ENCODE peak calls at places on chromosomes 11 and 22, in four cellular contexts. J, A, L and M are unnamed samples.

GRCh38 chr11:97364047-97364446 is 974.2 kb downstream of the JRKL start:
- DNase-seq in L (no peak), A (no peak), J (no peak), M (no peak)

GRCh38 chr11:103582351-103582909 is 454.0 kb upstream of the DDI1 start:
- DNase-seq in L (no peak), A (no peak), J (no peak), M (no peak)

GRCh38 chr22:47605441-47605840 is 843.0 kb downstream of the TBC1D22A start:
- DNase-seq in L (no peak), J (no peak), A (no peak), M (no peak)

GRCh38 chr22:50705851-50706351 is 32.1 kb upstream of the ACR start:
- DNase-seq in L (no peak), A (no peak), J (no peak), M (no peak)

GRCh38 chr11:11946180-11946579 is 62.2 kb downstream of the DKK3 start:
- DNase-seq in L (no peak), J (no peak), A (no peak), M (no peak)

GRCh38 chr11:32088117-32088941 is 2.5 kb upstream of the RCN1 start:
- DNase-seq in A (no peak), L (peak; percentile 66), J (no peak), M (no peak)

GRCh38 chr11:111454561-111455192 is 57.5 kb downstream of the BTG4 start:
- DNase-seq in L (no peak), J (peak; percentile 79), A (peak; percentile 42), M (peak; percentile 81)

GRCh38 chr11:107631043-107631442 is 40.1 kb downstream of the ELMOD1 start:
- DNase-seq in L (no peak), J (no peak), A (no peak), M (no peak)

GRCh38 chr11:34869425-34869824 is 46.8 kb downstream of the APIP start:
- DNase-seq in L (no peak), J (peak; percentile 21), A (peak; percentile 18), M (peak; percentile 18)

GRCh38 chr11:130403301-130403804 is 25.1 kb downstream of the ADAMTS8 start:
- DNase-seq in J (no peak), A (no peak), L (no peak), M (no peak)

GRCh38 chr22:37259540-37260029 is 15.5 kb upstream of the RAC2 start:
- DNase-seq in L (no peak), J (peak; percentile 46), A (no peak), M (peak; percentile 62)

GRCh38 chr11:9896902-9897301 is 233.0 kb downstream of the SWAP70 start:
- DNase-seq in L (no peak), J (no peak), A (no peak), M (no peak)

GRCh38 chr11:109972939-109973338 is 120.3 kb upstream of the ZC3H12C start:
- DNase-seq in A (no peak), L (no peak), J (no peak), M (no peak)

GRCh38 chr11:3849297-3849874 is 6.1 kb upstream of the STIM1 start:
- DNase-seq in J (peak; percentile 42), A (peak; percentile 41), L (no peak), M (no peak)

GRCh38 chr11:6992026-6992425 is 28.1 kb downstream of the ZNF214 start:
- DNase-seq in L (no peak), A (no peak), J (no peak), M (no peak)

GRCh38 chr11:9461760-9462134 is 935 bp downstream of the ZNF143 start:
- DNase-seq in J (no peak), L (no peak), A (peak; percentile 12), M (no peak)

GRCh38 chr11:134994431-134994830 is 582.4 kb upstream of the B3GAT1 start:
- DNase-seq in J (no peak), A (no peak), L (no peak), M (no peak)

GRCh38 chr11:9151631-9152030 is 60.2 kb upstream of the SCUBE2 start:
- DNase-seq in J (no peak), L (no peak), A (no peak), M (no peak)

GRCh38 chr22:26322179-26322905 is 106.7 kb upstream of the ASPHD2 start:
- DNase-seq in J (no peak), A (no peak), L (no peak), M (no peak)

GRCh38 chr11:37108436-37109204 is 510.6 kb upstream of the RAG2 start:
- DNase-seq in L (no peak), A (no peak), J (no peak), M (no peak)

GRCh38 chr11:11567862-11568650 is 53.7 kb downstream of the GALNT18 start:
- DNase-seq in J (no peak), A (no peak), L (peak; percentile 25), M (no peak)

GRCh38 chr11:101470881-101471535 is 112.8 kb downstream of the TRPC6 start:
- DNase-seq in J (no peak), A (peak; percentile 25), L (no peak), M (no peak)

GRCh38 chr11:9527481-9528140 is 45.9 kb upstream of the WEE1 start:
- DNase-seq in L (no peak), A (no peak), J (no peak), M (no peak)

GRCh38 chr22:48238966-48239365 is 1476.5 kb downstream of the TBC1D22A start:
- DNase-seq in J (no peak), L (no peak), A (no peak), M (no peak)

GRCh38 chr11:35487532-35488078 is 37.8 kb downstream of the PAMR1 start:
- DNase-seq in L (no peak), A (peak; percentile 7), J (peak; percentile 32), M (peak; percentile 80)

GRCh38 chr11:63858628-63859550 is 20.0 kb downstream of the MARK2 start:
- DNase-seq in L (no peak), J (no peak), A (peak; percentile 67), M (no peak)

GRCh38 chr22:44353063-44353440 is 40.3 kb upstream of the SHISAL1 start:
- DNase-seq in J (no peak), L (no peak), A (no peak), M (no peak)

GRCh38 chr22:49166211-49166610 is 661.5 kb downstream of the BRD1 start:
- DNase-seq in J (no peak), A (no peak), L (no peak), M (no peak)

GRCh38 chr22:49072996-49073645 is 754.6 kb downstream of the BRD1 start:
- DNase-seq in J (no peak), L (no peak), A (no peak), M (no peak)

GRCh38 chr11:19988598-19988997 is 171.7 kb downstream of the DBX1 start:
- DNase-seq in J (no peak), L (no peak), A (no peak), M (peak; percentile 40)

GRCh38 chr11:33269822-33270221 is 12.6 kb downstream of the HIPK3 start:
- DNase-seq in A (no peak), J (no peak), L (no peak), M (no peak)

GRCh38 chr11:72828081-72828567 is 13.9 kb downstream of the ATG16L2 start:
- DNase-seq in J (no peak), A (no peak), L (no peak), M (no peak)
- TF ChIP-seq ATF3 in J (no peak), A (peak; percentile 22), L (no peak), M (no peak)

DNA sequence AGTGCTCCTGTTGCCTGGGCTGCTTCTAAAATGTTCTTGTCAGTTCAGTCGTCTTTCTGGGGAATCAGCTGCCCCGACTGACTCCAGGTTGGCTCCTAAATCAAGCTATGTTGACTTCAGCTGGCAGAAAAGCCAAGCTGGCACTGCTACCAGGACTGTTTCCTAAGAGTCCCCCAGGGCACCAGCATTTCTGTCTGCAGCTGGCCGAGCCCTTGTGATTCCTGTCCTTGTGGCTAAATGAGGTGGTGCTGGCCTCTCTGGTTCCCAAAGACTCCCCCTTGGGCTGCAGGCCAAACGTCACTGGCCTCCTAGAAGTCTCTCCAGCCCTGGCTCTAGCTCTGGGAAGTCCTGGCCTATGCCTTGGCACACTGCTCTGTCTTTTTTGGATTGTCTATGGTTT is 31.1 kb downstream of the GRAMD1B start:
- DNase-seq in J (no peak), A (no peak), L (no peak), M (no peak)
- TF ChIP-seq NR2C2 in J (no peak), A (no peak), L (no peak), M (no peak)

GRCh38 chr11:65277878-65278277 is 16.1 kb downstream of the POLA2 start:
- DNase-seq in J (no peak), A (no peak), L (no peak), M (no peak)
- TF ChIP-seq ATF3 in J (no peak), A (no peak), L (no peak), M (no peak)

DNA sequence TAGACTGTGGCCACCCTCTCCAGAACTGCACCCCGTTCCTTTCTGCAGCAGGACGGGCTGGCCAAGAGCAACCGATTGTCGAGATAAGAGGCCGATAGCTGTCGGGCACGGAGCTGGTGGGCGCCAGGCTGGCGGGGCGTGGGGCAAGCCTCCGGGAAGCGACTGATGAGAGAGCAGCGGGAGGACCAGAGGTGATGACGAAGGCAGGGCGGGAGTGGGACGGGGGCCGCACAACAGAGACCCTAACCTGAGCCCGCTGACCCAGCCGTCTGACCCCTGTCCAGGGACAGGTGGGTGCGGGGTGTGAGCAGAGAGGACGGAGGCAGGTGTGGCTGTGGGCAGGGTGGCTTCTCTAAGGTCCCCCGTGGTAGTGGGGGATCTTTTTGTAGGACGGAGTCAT is 7.3 kb upstream of the BRSK2 start:
- DNase-seq in A (no peak), J (no peak), L (no peak), M (no peak)
- TF ChIP-seq NR2C2 in A (no peak), J (no peak), L (no peak), M (no peak)

GRCh38 chr11:77820565-77821348 is at the start of the genes AAMDC and RSF1:
- DNase-seq in L (peak; percentile 94), J (peak; percentile 94), A (peak; percentile 95), M (peak; percentile 99)
- TF ChIP-seq ATF3 in L (no peak), J (no peak), A (no peak), M (no peak)